ENCODE peak calls at places on chromosomes 6 and 20, in five cellular contexts. C, S, Y, M and P are unnamed samples.
A peak's percentile ranks its signal among the peaks of the same experiment; 100 is the strongest.

GRCh38 chr6:49939993-49940498 is 23.9 kb downstream of the DEFB114 start:
- DNase-seq in C (peak; percentile 33), S (no peak), Y (no peak), M (no peak), P (peak; percentile 2)

GRCh38 chr6:43970068-43970912 is 157.0 kb downstream of the MRPL14 start:
- DNase-seq in C (no peak), S (no peak), Y (no peak), M (no peak), P (no peak)

GRCh38 chr6:166478782-166479592 is 96.2 kb upstream of the MPC1 start:
- DNase-seq in C (no peak), S (no peak), Y (no peak), M (no peak), P (no peak)

GRCh38 chr6:157726892-157727628 is 96.0 kb upstream of the SNX9 start:
- DNase-seq in C (no peak), S (no peak), Y (no peak), M (no peak), P (no peak)

GRCh38 chr20:36544134-36545018 is 3.1 kb downstream of the MYL9 start:
- DNase-seq in C (peak; percentile 18), S (peak; percentile 69), Y (no peak), M (no peak), P (no peak)

GRCh38 chr6:53244958-53245357 is 96.3 kb upstream of the GCM1 start:
- DNase-seq in C (no peak), S (no peak), Y (no peak), M (no peak), P (no peak)

GRCh38 chr6:125077453-125077852 is 76.1 kb upstream of the TPD52L1 start:
- DNase-seq in C (no peak), S (no peak), Y (no peak), M (no peak), P (no peak)

GRCh38 chr6:73234732-73235131 is 9.4 kb upstream of the KHDC1L start:
- DNase-seq in C (no peak), S (no peak), Y (peak; percentile 50), M (no peak), P (no peak)

GRCh38 chr20:58665606-58666005 is 14.5 kb downstream of the STX16 start:
- DNase-seq in C (no peak), S (peak; percentile 96), Y (no peak), M (no peak), P (no peak)

GRCh38 chr6:31651602-31652191 is 764 bp downstream of the BAG6 start:
- DNase-seq in C (peak; percentile 60), S (peak; percentile 51), Y (no peak), M (peak; percentile 78), P (no peak)

GRCh38 chr20:35302421-35303335 is 10.5 kb upstream of the FAM83C start:
- DNase-seq in C (peak; percentile 28), S (peak; percentile 50), Y (no peak), M (no peak), P (no peak)

GRCh38 chr20:41719151-41719550 is 101.0 kb upstream of the CHD6 start:
- DNase-seq in C (no peak), S (no peak), Y (no peak), M (no peak), P (no peak)

GRCh38 chr6:5274231-5274630 is 12.9 kb downstream of the FARS2 start:
- DNase-seq in C (no peak), S (no peak), Y (no peak), M (no peak), P (no peak)

GRCh38 chr6:70547313-70547712 is 19.4 kb upstream of the SDHAF4 start:
- DNase-seq in C (peak; percentile 9), S (no peak), Y (no peak), M (no peak), P (no peak)

GRCh38 chr6:19013011-19013410 is 625.9 kb downstream of the RNF144B start:
- DNase-seq in C (no peak), S (no peak), Y (no peak), M (no peak), P (no peak)

GRCh38 chr6:141483561-141484061 is 649.1 kb upstream of the GJE1 start:
- DNase-seq in C (peak; percentile 84), S (peak; percentile 89), Y (peak; percentile 90), M (no peak), P (peak; percentile 87)

GRCh38 chr6:87154641-87155271 is 609 bp upstream of the ZNF292 start:
- DNase-seq in C (peak; percentile 92), S (peak; percentile 70), Y (no peak), M (no peak), P (peak; percentile 66)

GRCh38 chr6:168181776-168182765 is 103.1 kb upstream of the FRMD1 start:
- DNase-seq in C (no peak), S (no peak), Y (no peak), M (no peak), P (no peak)

GRCh38 chr6:2809015-2809414 is 32.6 kb downstream of the SERPINB1 start:
- DNase-seq in C (no peak), S (no peak), Y (no peak), M (no peak), P (no peak)

GRCh38 chr6:113719056-113719455 is 138.1 kb upstream of the MARCKS start:
- DNase-seq in C (no peak), S (peak; percentile 26), Y (no peak), M (no peak), P (no peak)